ENCODE peak calls at places on chromosomes 5 and 9, in four cellular contexts. I, Z, V and D are unnamed samples.

GRCh38 chr9:121350993-121351561 is 19.0 kb downstream of the STOM start:
- DNase-seq in I (peak; percentile 92), Z (no peak), V (no peak), D (peak; percentile 93)

GRCh38 chr5:14873093-14873492 is 1.5 kb upstream of the ANKH start:
- DNase-seq in I (no peak), Z (no peak), V (no peak), D (no peak)

GRCh38 chr5:124156408-124157027 is 589.9 kb downstream of the ZNF608 start:
- DNase-seq in I (peak; percentile 45), Z (no peak), V (no peak), D (peak; percentile 28)

GRCh38 chr9:73135394-73135793 is 16.3 kb upstream of the ANXA1 start:
- DNase-seq in I (no peak), Z (no peak), V (no peak), D (no peak)

GRCh38 chr5:151870820-151871219 is 53.8 kb downstream of the GLRA1 start:
- DNase-seq in I (peak; percentile 42), Z (no peak), V (peak; percentile 20), D (peak; percentile 59)

GRCh38 chr5:175103746-175104145 is 340.2 kb downstream of the DRD1 start:
- DNase-seq in I (no peak), Z (no peak), V (no peak), D (no peak)

GRCh38 chr5:82467006-82467561 is 188.9 kb upstream of the RPS23 start:
- DNase-seq in I (no peak), Z (no peak), V (no peak), D (peak; percentile 78)

GRCh38 chr9:90925581-90926257 is 124.1 kb downstream of the SYK start:
- DNase-seq in I (peak; percentile 95), Z (no peak), V (no peak), D (peak; percentile 84)

GRCh38 chr9:133960568-133961129 is 31.5 kb downstream of the VAV2 start:
- DNase-seq in I (no peak), Z (no peak), V (no peak), D (no peak)

GRCh38 chr9:135085830-135086546 is 1.5 kb upstream of the OLFM1 start:
- DNase-seq in I (peak; percentile 43), Z (no peak), V (peak; percentile 64), D (peak; percentile 59)

GRCh38 chr9:88988796-88989641 is 2.2 kb upstream of the S1PR3 start:
- DNase-seq in I (peak; percentile 69), Z (no peak), V (no peak), D (peak; percentile 64)

GRCh38 chr9:84669293-84670105 is at the start of gene NTRK2:
- DNase-seq in I (peak; percentile 2), Z (no peak), V (no peak), D (peak; percentile 4)

GRCh38 chr5:171675511-171675910 is 110.1 kb upstream of the SMIM23 start:
- DNase-seq in I (no peak), Z (no peak), V (no peak), D (no peak)

GRCh38 chr5:159393854-159394274 is 63.6 kb upstream of the IL12B start:
- DNase-seq in I (no peak), Z (no peak), V (no peak), D (no peak)

GRCh38 chr9:108271646-108272349 is 584.0 kb downstream of the ACTL7B start:
- DNase-seq in I (peak; percentile 88), Z (no peak), V (no peak), D (peak; percentile 85)

GRCh38 chr9:76456202-76456926 is 2.6 kb upstream of the GCNT1 start:
- DNase-seq in I (peak; percentile 82), Z (no peak), V (no peak), D (peak; percentile 18)

GRCh38 chr9:124007468-124008306 is 3.9 kb upstream of the LHX2 start:
- DNase-seq in I (no peak), Z (no peak), V (no peak), D (no peak)

GRCh38 chr9:126985870-126986498 is 71.4 kb downstream of the RALGPS1 start:
- DNase-seq in I (peak; percentile 17), Z (peak; percentile 60), V (no peak), D (peak; percentile 73)

GRCh38 chr9:120875954-120876841 is 790 bp downstream of the PHF19 start:
- DNase-seq in I (peak; percentile 85), Z (peak; percentile 71), V (peak; percentile 90), D (peak; percentile 89)

GRCh38 chr5:170484459-170484831 is 19.4 kb upstream of the KCNIP1 start:
- DNase-seq in I (no peak), Z (no peak), V (no peak), D (no peak)

GRCh38 chr9:89797255-89797654 is 192.4 kb downstream of the GADD45G start:
- DNase-seq in I (no peak), Z (no peak), V (no peak), D (no peak)

GRCh38 chr5:58188287-58188651 is 271.6 kb downstream of the PLK2 start:
- DNase-seq in I (peak; percentile 70), Z (no peak), V (peak; percentile 95), D (peak; percentile 45)

GRCh38 chr9:110351009-110351467 is 13.4 kb upstream of the TXNDC8 start:
- DNase-seq in I (peak; percentile 80), Z (no peak), V (peak; percentile 60), D (peak; percentile 85)

GRCh38 chr5:83564069-83564749 is 92.7 kb downstream of the VCAN start:
- DNase-seq in I (peak; percentile 63), Z (no peak), V (peak; percentile 33), D (peak; percentile 67)

GRCh38 chr9:36337865-36338264 is 62.2 kb downstream of the RNF38 start:
- DNase-seq in I (no peak), Z (no peak), V (no peak), D (no peak)